ENCODE peak calls at places on chromosomes 5 and 9, in nine cellular contexts. M, N, G, Z, U, I, H, S and B are unnamed samples.

GRCh38 chr9:102986425-102986824 is 8.7 kb upstream of the CYLC2 start:
- DNase-seq in S (no peak), G (no peak), I (no peak), U (no peak), N (no peak), H (no peak), Z (no peak), M (no peak), B (no peak)

GRCh38 chr5:22250528-22250927 is 602.6 kb downstream of the CDH12 start:
- DNase-seq in U (no peak), Z (no peak), H (no peak), G (no peak), S (no peak), M (no peak), I (no peak), N (no peak), B (no peak)

GRCh38 chr5:96026334-96027065 is 64.8 kb upstream of the ELL2 start:
- DNase-seq in I (no peak), H (no peak), S (no peak), G (peak), N (peak), U (no peak), Z (no peak), M (no peak), B (no peak)

GRCh38 chr9:131361202-131361833 is 32.6 kb upstream of the PRRC2B start:
- DNase-seq in G (peak), H (no peak), U (peak), M (no peak), S (no peak), N (no peak), Z (no peak), I (no peak), B (peak)

GRCh38 chr9:91199739-91200497 is 161.8 kb downstream of the AUH start:
- DNase-seq in I (no peak), U (no peak), G (no peak), M (no peak), N (no peak), H (no peak), Z (no peak), S (no peak), B (no peak)

GRCh38 chr9:132241840-132242620 is 80.2 kb downstream of the NTNG2 start:
- DNase-seq in S (peak), M (no peak), I (no peak), Z (peak), N (no peak), G (no peak), U (peak), H (no peak), B (no peak)

GRCh38 chr5:80255425-80255751 is 460 bp downstream of the SERINC5 start:
- DNase-seq in U (peak), S (peak), Z (peak), M (peak), N (no peak), G (peak), I (no peak), H (no peak), B (peak)

GRCh38 chr5:149056611-149057165 is 6.2 kb downstream of the SH3TC2 start:
- DNase-seq in U (no peak), Z (no peak), I (no peak), M (no peak), H (no peak), G (no peak), N (no peak), S (no peak), B (no peak)

GRCh38 chr9:96619109-96619435 is 571 bp downstream of the CDC14B start:
- DNase-seq in H (no peak), S (no peak), I (no peak), M (no peak), Z (no peak), U (peak), G (no peak), N (no peak), B (no peak)

GRCh38 chr5:533243-534005 is 9.2 kb upstream of the SLC9A3 start:
- DNase-seq in G (no peak), Z (no peak), H (no peak), I (no peak), S (no peak), N (no peak), U (no peak), M (no peak), B (no peak)

GRCh38 chr5:17094830-17095229 is 122.6 kb upstream of the BASP1 start:
- DNase-seq in N (no peak), G (peak), M (no peak), S (no peak), U (no peak), I (no peak), Z (no peak), H (no peak), B (no peak)

GRCh38 chr9:84953797-84954695 is 284.5 kb downstream of the NTRK2 start:
- DNase-seq in N (peak), I (peak), U (peak), S (peak), H (no peak), Z (peak), G (peak), M (peak), B (peak)

GRCh38 chr9:37761511-37761910 is 7.9 kb downstream of the TRMT10B start:
- DNase-seq in H (peak), M (no peak), Z (no peak), G (no peak), N (no peak), U (no peak), S (no peak), I (no peak), B (no peak)

GRCh38 chr5:180290568-180291233 is 1.2 kb downstream of the MAPK9 start:
- DNase-seq in I (no peak), U (no peak), S (no peak), M (no peak), N (no peak), G (peak), H (no peak), Z (peak), B (no peak)

GRCh38 chr5:136208946-136209345 is 16.0 kb upstream of the SMIM32 start:
- DNase-seq in Z (no peak), M (no peak), S (no peak), U (peak), G (no peak), I (no peak), N (no peak), H (no peak), B (no peak)

GRCh38 chr5:37208883-37209808 is 40.0 kb downstream of the CPLANE1 start:
- DNase-seq in I (no peak), H (no peak), N (peak), G (no peak), S (no peak), M (no peak), Z (peak), U (no peak), B (no peak)

GRCh38 chr9:98654247-98654646 is 54.5 kb downstream of the GABBR2 start:
- DNase-seq in N (peak), Z (no peak), M (no peak), S (no peak), G (no peak), H (peak), U (no peak), I (peak), B (no peak)

GRCh38 chr5:109256486-109256885 is 153.3 kb downstream of the PJA2 start:
- DNase-seq in U (no peak), G (no peak), H (no peak), S (no peak), N (no peak), I (no peak), Z (no peak), M (no peak), B (no peak)

GRCh38 chr5:73301208-73302088 is 128.5 kb downstream of the TMEM174 start:
- DNase-seq in M (peak), Z (no peak), I (no peak), N (no peak), H (no peak), U (no peak), G (no peak), S (no peak), B (no peak)

GRCh38 chr5:38452201-38452600 is 104.2 kb downstream of the LIFR start:
- DNase-seq in H (no peak), N (no peak), U (no peak), M (no peak), I (no peak), Z (no peak), G (no peak), S (no peak), B (no peak)

GRCh38 chr9:38141751-38142150 is 72.7 kb upstream of the SHB start:
- DNase-seq in H (peak), U (no peak), N (peak), S (no peak), M (no peak), I (no peak), G (peak), Z (no peak), B (peak)

GRCh38 chr5:39055760-39056393 is 18.3 kb downstream of the RICTOR start:
- DNase-seq in Z (no peak), H (no peak), S (no peak), U (no peak), N (no peak), I (no peak), G (no peak), M (no peak), B (no peak)

GRCh38 chr5:32076699-32077695 is 97.1 kb downstream of the GOLPH3 start:
- DNase-seq in N (peak), H (peak), I (no peak), S (no peak), Z (peak), M (no peak), U (peak), G (peak), B (peak)

GRCh38 chr9:131270171-131271015 is 5.9 kb downstream of the FAM78A start:
- DNase-seq in M (no peak), Z (peak), H (no peak), G (no peak), U (peak), S (peak), I (no peak), N (no peak), B (no peak)

GRCh38 chr5:135977375-135977928 is 22.7 kb upstream of the LECT2 start:
- DNase-seq in I (no peak), N (no peak), G (no peak), M (peak), S (peak), Z (peak), U (peak), H (no peak), B (peak)